ENCODE peak calls at places on chromosomes 4 and X, in eight cellular contexts. One of them, this sample, is unnamed.

GRCh38 chr4:104446431-104446925 is 48.2 kb downstream of the CXXC4 start:
- DNase-seq in K562: no peak
- DNase-seq in sigmoid colon: no peak
- DNase-seq in stomach: no peak
- DNase-seq in transverse colon: no peak
- DNase-seq in HepG2: no peak
- DNase-seq in upper lobe of left lung: no peak
- DNase-seq in H1: no peak
- DNase-seq in this sample: no peak

GRCh38 chr4:4995866-4996265 is 23.4 kb downstream of the CYTL1 start:
- DNase-seq in K562: no peak
- DNase-seq in sigmoid colon: peak
- DNase-seq in stomach: no peak
- DNase-seq in transverse colon: no peak
- DNase-seq in HepG2: no peak
- DNase-seq in upper lobe of left lung: no peak
- DNase-seq in H1: no peak
- DNase-seq in this sample: no peak

GRCh38 chrX:65928522-65928921 is 111.4 kb downstream of the VSIG4 start:
- DNase-seq in K562: no peak
- DNase-seq in sigmoid colon: no peak
- DNase-seq in stomach: no peak
- DNase-seq in transverse colon: no peak
- DNase-seq in HepG2: no peak
- DNase-seq in upper lobe of left lung: no peak
- DNase-seq in H1: no peak
- DNase-seq in this sample: no peak

GRCh38 chrX:4708970-4709760 is 995.7 kb upstream of the PRKX start:
- DNase-seq in K562: no peak
- DNase-seq in sigmoid colon: no peak
- DNase-seq in stomach: peak
- DNase-seq in transverse colon: no peak
- DNase-seq in HepG2: no peak
- DNase-seq in upper lobe of left lung: no peak
- DNase-seq in H1: no peak
- DNase-seq in this sample: no peak

GRCh38 chrX:109841869-109842579 is 109.0 kb upstream of the ACSL4 start:
- DNase-seq in K562: peak
- DNase-seq in sigmoid colon: no peak
- DNase-seq in stomach: no peak
- DNase-seq in transverse colon: no peak
- DNase-seq in HepG2: no peak
- DNase-seq in upper lobe of left lung: no peak
- DNase-seq in H1: no peak
- DNase-seq in this sample: no peak

GRCh38 chrX:39819921-39820849 is 277.6 kb downstream of the BCOR start:
- DNase-seq in K562: no peak
- DNase-seq in sigmoid colon: no peak
- DNase-seq in stomach: peak
- DNase-seq in transverse colon: no peak
- DNase-seq in HepG2: no peak
- DNase-seq in upper lobe of left lung: peak
- DNase-seq in H1: no peak
- DNase-seq in this sample: no peak

GRCh38 chr4:124111922-124112321 is 600.6 kb downstream of the ANKRD50 start:
- DNase-seq in K562: no peak
- DNase-seq in sigmoid colon: no peak
- DNase-seq in stomach: no peak
- DNase-seq in transverse colon: no peak
- DNase-seq in HepG2: peak
- DNase-seq in upper lobe of left lung: no peak
- DNase-seq in H1: peak
- DNase-seq in this sample: no peak

GRCh38 chrX:2533424-2533823 is 32.6 kb upstream of the DHRSX start:
- DNase-seq in K562: no peak
- DNase-seq in sigmoid colon: no peak
- DNase-seq in stomach: no peak
- DNase-seq in transverse colon: no peak
- DNase-seq in HepG2: no peak
- DNase-seq in upper lobe of left lung: no peak
- DNase-seq in H1: no peak
- DNase-seq in this sample: no peak

GRCh38 chr4:146132445-146132844 is 43.1 kb upstream of the LSM6 start:
- DNase-seq in K562: no peak
- DNase-seq in sigmoid colon: no peak
- DNase-seq in stomach: no peak
- DNase-seq in transverse colon: no peak
- DNase-seq in HepG2: no peak
- DNase-seq in upper lobe of left lung: no peak
- DNase-seq in H1: no peak
- DNase-seq in this sample: no peak

GRCh38 chr4:165477799-165478198 is 99.0 kb downstream of the CPE start:
- DNase-seq in K562: no peak
- DNase-seq in sigmoid colon: no peak
- DNase-seq in stomach: no peak
- DNase-seq in transverse colon: no peak
- DNase-seq in HepG2: no peak
- DNase-seq in upper lobe of left lung: no peak
- DNase-seq in H1: no peak
- DNase-seq in this sample: no peak

GRCh38 chr4:21304061-21304541 is 603.8 kb downstream of the PACRGL start:
- DNase-seq in K562: no peak
- DNase-seq in sigmoid colon: no peak
- DNase-seq in stomach: peak
- DNase-seq in transverse colon: no peak
- DNase-seq in HepG2: no peak
- DNase-seq in upper lobe of left lung: no peak
- DNase-seq in H1: peak
- DNase-seq in this sample: no peak

GRCh38 chr4:110196206-110196870 is 2.1 kb downstream of the ELOVL6 start:
- DNase-seq in K562: peak
- DNase-seq in sigmoid colon: peak
- DNase-seq in stomach: peak
- DNase-seq in transverse colon: peak
- DNase-seq in HepG2: peak
- DNase-seq in upper lobe of left lung: peak
- DNase-seq in H1: no peak
- DNase-seq in this sample: peak

GRCh38 chrX:132953358-132953757 is 5.1 kb downstream of the HS6ST2 start:
- DNase-seq in K562: no peak
- DNase-seq in sigmoid colon: no peak
- DNase-seq in stomach: no peak
- DNase-seq in transverse colon: no peak
- DNase-seq in HepG2: no peak
- DNase-seq in upper lobe of left lung: no peak
- DNase-seq in H1: no peak
- DNase-seq in this sample: no peak

GRCh38 chr4:118282692-118283091 is 70.1 kb downstream of the PRSS12 start:
- DNase-seq in K562: no peak
- DNase-seq in sigmoid colon: no peak
- DNase-seq in stomach: no peak
- DNase-seq in transverse colon: no peak
- DNase-seq in HepG2: peak
- DNase-seq in upper lobe of left lung: no peak
- DNase-seq in H1: no peak
- DNase-seq in this sample: no peak

GRCh38 chr4:6065166-6065565 is 46.9 kb upstream of the C4orf50 start:
- DNase-seq in K562: no peak
- DNase-seq in sigmoid colon: no peak
- DNase-seq in stomach: no peak
- DNase-seq in transverse colon: no peak
- DNase-seq in HepG2: no peak
- DNase-seq in upper lobe of left lung: no peak
- DNase-seq in H1: no peak
- DNase-seq in this sample: no peak

GRCh38 chrX:107978080-107978479 is 4.1 kb downstream of the TEX13B start:
- DNase-seq in K562: no peak
- DNase-seq in sigmoid colon: no peak
- DNase-seq in stomach: no peak
- DNase-seq in transverse colon: no peak
- DNase-seq in HepG2: no peak
- DNase-seq in upper lobe of left lung: no peak
- DNase-seq in H1: no peak
- DNase-seq in this sample: no peak

GRCh38 chr4:25060586-25061340 is 30.0 kb upstream of the LGI2 start:
- DNase-seq in K562: peak
- DNase-seq in sigmoid colon: no peak
- DNase-seq in stomach: no peak
- DNase-seq in transverse colon: no peak
- DNase-seq in HepG2: no peak
- DNase-seq in upper lobe of left lung: no peak
- DNase-seq in H1: no peak
- DNase-seq in this sample: no peak

GRCh38 chr4:110683600-110683999 is 60.7 kb upstream of the PITX2 start:
- DNase-seq in K562: no peak
- DNase-seq in sigmoid colon: no peak
- DNase-seq in stomach: no peak
- DNase-seq in transverse colon: no peak
- DNase-seq in HepG2: no peak
- DNase-seq in upper lobe of left lung: no peak
- DNase-seq in H1: no peak
- DNase-seq in this sample: no peak

GRCh38 chr4:98712607-98713006 is 54.2 kb upstream of the TSPAN5 start:
- DNase-seq in K562: no peak
- DNase-seq in sigmoid colon: no peak
- DNase-seq in stomach: no peak
- DNase-seq in transverse colon: no peak
- DNase-seq in HepG2: no peak
- DNase-seq in upper lobe of left lung: no peak
- DNase-seq in H1: no peak
- DNase-seq in this sample: no peak

GRCh38 chr4:3202836-3203820 is 45.8 kb upstream of the MSANTD1 start:
- DNase-seq in K562: no peak
- DNase-seq in sigmoid colon: no peak
- DNase-seq in stomach: no peak
- DNase-seq in transverse colon: no peak
- DNase-seq in HepG2: peak
- DNase-seq in upper lobe of left lung: no peak
- DNase-seq in H1: no peak
- DNase-seq in this sample: peak

GRCh38 chr4:13881880-13882279 is 254.4 kb upstream of the BOD1L1 start:
- DNase-seq in K562: no peak
- DNase-seq in sigmoid colon: no peak
- DNase-seq in stomach: no peak
- DNase-seq in transverse colon: no peak
- DNase-seq in HepG2: no peak
- DNase-seq in upper lobe of left lung: no peak
- DNase-seq in H1: no peak
- DNase-seq in this sample: no peak

GRCh38 chrX:103356897-103357296 is 591 bp downstream of the TCEAL9 start:
- DNase-seq in K562: no peak
- DNase-seq in sigmoid colon: no peak
- DNase-seq in stomach: no peak
- DNase-seq in transverse colon: peak
- DNase-seq in HepG2: no peak
- DNase-seq in upper lobe of left lung: no peak
- DNase-seq in H1: no peak
- DNase-seq in this sample: no peak
- TF ChIP-seq EP300 in K562: no peak
- TF ChIP-seq EP300 in sigmoid colon: no peak
- TF ChIP-seq EP300 in stomach: no peak
- TF ChIP-seq EP300 in transverse colon: no peak
- TF ChIP-seq EP300 in HepG2: no peak
- TF ChIP-seq EP300 in upper lobe of left lung: no peak
- TF ChIP-seq EP300 in H1: no peak
- TF ChIP-seq EP300 in this sample: no peak

GRCh38 chr4:164423819-164424218 is 330.1 kb upstream of the SMIM31 start:
- DNase-seq in K562: no peak
- DNase-seq in sigmoid colon: no peak
- DNase-seq in stomach: no peak
- DNase-seq in transverse colon: no peak
- DNase-seq in HepG2: no peak
- DNase-seq in upper lobe of left lung: no peak
- DNase-seq in H1: no peak
- DNase-seq in this sample: no peak
- TF ChIP-seq POLR2AphosphoS5 in K562: no peak
- TF ChIP-seq POLR2AphosphoS5 in sigmoid colon: no peak
- TF ChIP-seq POLR2AphosphoS5 in stomach: no peak
- TF ChIP-seq POLR2AphosphoS5 in transverse colon: no peak
- TF ChIP-seq POLR2AphosphoS5 in HepG2: no peak
- TF ChIP-seq POLR2AphosphoS5 in upper lobe of left lung: no peak
- TF ChIP-seq POLR2AphosphoS5 in H1: no peak
- TF ChIP-seq POLR2AphosphoS5 in this sample: no peak

DNA sequence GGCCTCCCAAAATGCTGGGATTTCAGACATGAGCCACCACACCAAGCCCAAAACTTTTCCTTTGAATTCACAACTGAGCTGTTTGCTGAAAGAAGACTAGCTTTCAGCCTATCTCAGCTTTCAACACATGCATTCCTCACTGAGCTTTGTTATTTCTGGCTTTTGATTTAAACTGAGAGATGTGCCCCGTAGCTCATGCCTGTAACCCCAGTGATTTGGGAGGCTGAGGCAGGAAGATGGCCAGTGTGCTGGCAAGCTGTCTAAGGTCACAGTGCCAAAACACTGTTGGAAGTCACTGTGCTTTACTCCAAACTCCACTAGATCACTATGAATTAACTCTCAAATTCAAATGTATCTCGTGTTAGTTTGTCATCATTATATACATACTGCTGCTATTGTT is 779.5 kb downstream of the TRIML1 start:
- DNase-seq in K562: no peak
- DNase-seq in sigmoid colon: no peak
- DNase-seq in stomach: no peak
- DNase-seq in transverse colon: no peak
- DNase-seq in HepG2: no peak
- DNase-seq in upper lobe of left lung: no peak
- DNase-seq in H1: no peak
- DNase-seq in this sample: no peak
- TF ChIP-seq CTCF in K562: no peak
- TF ChIP-seq CTCF in sigmoid colon: no peak
- TF ChIP-seq CTCF in stomach: no peak
- TF ChIP-seq CTCF in transverse colon: no peak
- TF ChIP-seq CTCF in HepG2: no peak
- TF ChIP-seq CTCF in upper lobe of left lung: no peak
- TF ChIP-seq CTCF in H1: no peak
- TF ChIP-seq CTCF in this sample: no peak

DNA sequence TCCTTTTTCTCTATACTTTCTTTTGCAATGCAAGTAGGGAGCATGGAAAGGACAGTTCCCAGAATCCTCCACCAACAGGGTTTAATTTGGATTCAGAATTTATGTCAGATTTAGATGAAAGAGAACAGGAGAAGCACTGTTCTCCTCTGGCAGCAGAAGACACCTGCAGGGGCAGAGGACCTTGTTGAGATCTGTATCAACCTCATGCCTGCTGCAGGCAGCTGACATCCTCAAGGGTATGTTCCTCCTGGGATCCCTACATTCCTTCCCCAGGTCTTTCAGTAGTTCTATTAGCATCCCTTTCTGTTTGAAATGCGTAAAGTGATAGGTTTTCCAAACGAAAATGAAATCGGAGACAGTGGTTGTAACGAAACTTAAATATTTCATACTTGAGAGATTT is 10.6 kb upstream of the GUCY1A1 start:
- DNase-seq in K562: no peak
- DNase-seq in sigmoid colon: no peak
- DNase-seq in stomach: no peak
- DNase-seq in transverse colon: no peak
- DNase-seq in HepG2: no peak
- DNase-seq in upper lobe of left lung: no peak
- DNase-seq in H1: no peak
- DNase-seq in this sample: no peak
- TF ChIP-seq EP300 in K562: no peak
- TF ChIP-seq EP300 in sigmoid colon: no peak
- TF ChIP-seq EP300 in stomach: no peak
- TF ChIP-seq EP300 in transverse colon: no peak
- TF ChIP-seq EP300 in HepG2: no peak
- TF ChIP-seq EP300 in upper lobe of left lung: no peak
- TF ChIP-seq EP300 in H1: no peak
- TF ChIP-seq EP300 in this sample: no peak

This sample was measured in suprapubic skin.